ENCODE peak calls at places on chromosomes 4 and X, in eight cellular contexts. One of them, this sample, is unnamed.

GRCh38 chr4:123564758-123565346 is 168.3 kb downstream of the SPRY1 start:
- DNase-seq in mesendoderm: peak
- DNase-seq in Right ventricle myocardium superior: no peak
- DNase-seq in astrocyte of the spinal cord: peak
- DNase-seq in Daoy: peak
- DNase-seq in central memory CD4-positive, alpha-beta T cell: peak
- DNase-seq in RWPE1: peak
- DNase-seq in NCI-H2029 treated with DMSO at 0.1 percent for 48 hours: peak
- DNase-seq in this sample: peak

GRCh38 chr4:173501592-173502150 is 28.4 kb downstream of the HAND2 start:
- DNase-seq in RWPE1: no peak
- DNase-seq in central memory CD4-positive, alpha-beta T cell: no peak
- DNase-seq in NCI-H2029 treated with DMSO at 0.1 percent for 48 hours: no peak
- DNase-seq in Right ventricle myocardium superior: no peak
- DNase-seq in Daoy: no peak
- DNase-seq in astrocyte of the spinal cord: no peak
- DNase-seq in mesendoderm: peak
- DNase-seq in this sample: no peak

GRCh38 chr4:86630629-86631028 is 36.5 kb downstream of the PTPN13 start:
- DNase-seq in Daoy: no peak
- DNase-seq in astrocyte of the spinal cord: no peak
- DNase-seq in RWPE1: no peak
- DNase-seq in central memory CD4-positive, alpha-beta T cell: no peak
- DNase-seq in NCI-H2029 treated with DMSO at 0.1 percent for 48 hours: no peak
- DNase-seq in Right ventricle myocardium superior: no peak
- DNase-seq in mesendoderm: peak
- DNase-seq in this sample: no peak

GRCh38 chr4:185933078-185933581 is 121.1 kb upstream of the SORBS2 start:
- DNase-seq in astrocyte of the spinal cord: peak
- DNase-seq in RWPE1: no peak
- DNase-seq in mesendoderm: peak
- DNase-seq in Right ventricle myocardium superior: no peak
- DNase-seq in Daoy: peak
- DNase-seq in NCI-H2029 treated with DMSO at 0.1 percent for 48 hours: no peak
- DNase-seq in central memory CD4-positive, alpha-beta T cell: no peak
- DNase-seq in this sample: peak

GRCh38 chr4:154928640-154929257 is 147.7 kb downstream of the RBM46 start:
- DNase-seq in astrocyte of the spinal cord: peak
- DNase-seq in central memory CD4-positive, alpha-beta T cell: no peak
- DNase-seq in mesendoderm: peak
- DNase-seq in RWPE1: no peak
- DNase-seq in NCI-H2029 treated with DMSO at 0.1 percent for 48 hours: no peak
- DNase-seq in Daoy: no peak
- DNase-seq in Right ventricle myocardium superior: no peak
- DNase-seq in this sample: peak

GRCh38 chr4:25814323-25814722 is 48.5 kb downstream of the SEL1L3 start:
- DNase-seq in astrocyte of the spinal cord: peak
- DNase-seq in Right ventricle myocardium superior: peak
- DNase-seq in mesendoderm: no peak
- DNase-seq in central memory CD4-positive, alpha-beta T cell: no peak
- DNase-seq in Daoy: no peak
- DNase-seq in RWPE1: peak
- DNase-seq in NCI-H2029 treated with DMSO at 0.1 percent for 48 hours: no peak
- DNase-seq in this sample: peak

GRCh38 chrX:7709845-7710244 is 133.1 kb upstream of the VCX start:
- DNase-seq in Right ventricle myocardium superior: no peak
- DNase-seq in NCI-H2029 treated with DMSO at 0.1 percent for 48 hours: no peak
- DNase-seq in Daoy: no peak
- DNase-seq in mesendoderm: no peak
- DNase-seq in astrocyte of the spinal cord: no peak
- DNase-seq in RWPE1: no peak
- DNase-seq in central memory CD4-positive, alpha-beta T cell: no peak
- DNase-seq in this sample: peak

GRCh38 chr4:10108818-10109783 is 7.5 kb downstream of the WDR1 start:
- DNase-seq in Right ventricle myocardium superior: no peak
- DNase-seq in RWPE1: peak
- DNase-seq in astrocyte of the spinal cord: no peak
- DNase-seq in Daoy: peak
- DNase-seq in central memory CD4-positive, alpha-beta T cell: peak
- DNase-seq in mesendoderm: no peak
- DNase-seq in NCI-H2029 treated with DMSO at 0.1 percent for 48 hours: no peak
- DNase-seq in this sample: peak

GRCh38 chrX:72540318-72540717 is 32.3 kb downstream of the HDAC8 start:
- DNase-seq in RWPE1: peak
- DNase-seq in mesendoderm: peak
- DNase-seq in Daoy: no peak
- DNase-seq in central memory CD4-positive, alpha-beta T cell: no peak
- DNase-seq in Right ventricle myocardium superior: no peak
- DNase-seq in NCI-H2029 treated with DMSO at 0.1 percent for 48 hours: no peak
- DNase-seq in astrocyte of the spinal cord: peak
- DNase-seq in this sample: peak

GRCh38 chrX:13646154-13646549 is 6.8 kb upstream of the TCEANC start:
- DNase-seq in NCI-H2029 treated with DMSO at 0.1 percent for 48 hours: no peak
- DNase-seq in central memory CD4-positive, alpha-beta T cell: no peak
- DNase-seq in Right ventricle myocardium superior: peak
- DNase-seq in mesendoderm: peak
- DNase-seq in Daoy: peak
- DNase-seq in RWPE1: no peak
- DNase-seq in astrocyte of the spinal cord: peak
- DNase-seq in this sample: peak

GRCh38 chr4:168907119-168907698 is 102.8 kb downstream of the CBR4 start:
- DNase-seq in NCI-H2029 treated with DMSO at 0.1 percent for 48 hours: no peak
- DNase-seq in central memory CD4-positive, alpha-beta T cell: no peak
- DNase-seq in RWPE1: no peak
- DNase-seq in astrocyte of the spinal cord: peak
- DNase-seq in Daoy: peak
- DNase-seq in Right ventricle myocardium superior: peak
- DNase-seq in mesendoderm: no peak
- DNase-seq in this sample: peak

GRCh38 chr4:186078977-186079697 is 10.2 kb downstream of the TLR3 start:
- DNase-seq in mesendoderm: peak
- DNase-seq in astrocyte of the spinal cord: no peak
- DNase-seq in central memory CD4-positive, alpha-beta T cell: no peak
- DNase-seq in Daoy: no peak
- DNase-seq in RWPE1: no peak
- DNase-seq in Right ventricle myocardium superior: no peak
- DNase-seq in NCI-H2029 treated with DMSO at 0.1 percent for 48 hours: no peak
- DNase-seq in this sample: no peak

GRCh38 chrX:133634416-133634815 is 219.1 kb upstream of the GPC4 start:
- DNase-seq in mesendoderm: no peak
- DNase-seq in NCI-H2029 treated with DMSO at 0.1 percent for 48 hours: no peak
- DNase-seq in RWPE1: no peak
- DNase-seq in central memory CD4-positive, alpha-beta T cell: no peak
- DNase-seq in Right ventricle myocardium superior: no peak
- DNase-seq in Daoy: no peak
- DNase-seq in astrocyte of the spinal cord: no peak
- DNase-seq in this sample: no peak

This sample was measured in A172.